ENCODE peak calls at places on chromosomes 2 and 18, in six cellular contexts. B, D, M, Q, N and W are unnamed samples.

GRCh38 chr2:180663016-180663471 is 317.4 kb upstream of the UBE2E3 start:
- DNase-seq in B (no peak), D (peak; percentile 63), M (no peak), Q (no peak), N (no peak), W (peak; percentile 37)

GRCh38 chr2:112661656-112662305 is 16.0 kb downstream of the SLC20A1 start:
- DNase-seq in B (no peak), D (peak; percentile 63), M (no peak), Q (no peak), N (no peak), W (no peak)

GRCh38 chr2:103396152-103396551 is 634.3 kb downstream of the TMEM182 start:
- DNase-seq in B (no peak), D (no peak), M (no peak), Q (peak; percentile 3), N (no peak), W (no peak)

GRCh38 chr18:28284132-28284531 is 107.2 kb upstream of the CDH2 start:
- DNase-seq in B (no peak), D (peak; percentile 94), M (peak; percentile 7), Q (no peak), N (no peak), W (peak; percentile 54)

GRCh38 chr2:73284296-73285161 is at the start of gene FBXO41:
- DNase-seq in B (peak; percentile 93), D (peak; percentile 32), M (peak; percentile 50), Q (peak; percentile 16), N (peak; percentile 57), W (peak; percentile 65)

GRCh38 chr2:164689020-164689419 is 67.7 kb upstream of the GRB14 start:
- DNase-seq in B (no peak), D (no peak), M (no peak), Q (no peak), N (no peak), W (no peak)

GRCh38 chr2:36450466-36451196 is 95.1 kb downstream of the CRIM1 start:
- DNase-seq in B (no peak), D (peak; percentile 65), M (no peak), Q (no peak), N (no peak), W (peak; percentile 70)

GRCh38 chr2:215466097-215466909 is 30.4 kb upstream of the FN1 start:
- DNase-seq in B (no peak), D (no peak), M (no peak), Q (no peak), N (no peak), W (peak; percentile 47)

GRCh38 chr2:58667137-58667774 is 426.1 kb upstream of the FANCL start:
- DNase-seq in B (no peak), D (peak; percentile 22), M (no peak), Q (no peak), N (no peak), W (no peak)

GRCh38 chr2:10384089-10384734 is 63.9 kb downstream of the ODC1 start:
- DNase-seq in B (no peak), D (no peak), M (no peak), Q (no peak), N (no peak), W (no peak)

GRCh38 chr2:32947076-32947483 is 327 bp downstream of the LTBP1 start:
- DNase-seq in B (peak; percentile 80), D (no peak), M (no peak), Q (peak; percentile 7), N (peak; percentile 55), W (peak; percentile 56)

GRCh38 chr18:55401275-55401620 is 186.7 kb downstream of the TCF4 start:
- DNase-seq in B (no peak), D (no peak), M (no peak), Q (no peak), N (no peak), W (no peak)

GRCh38 chr18:55396979-55397378 is 191.0 kb downstream of the TCF4 start:
- DNase-seq in B (no peak), D (no peak), M (no peak), Q (no peak), N (no peak), W (no peak)

GRCh38 chr18:55400590-55401274 is 187.3 kb downstream of the TCF4 start:
- DNase-seq in B (no peak), D (no peak), M (no peak), Q (no peak), N (no peak), W (peak; percentile 18)

GRCh38 chr18:55396267-55396905 is 191.6 kb downstream of the TCF4 start:
- DNase-seq in B (no peak), D (no peak), M (no peak), Q (no peak), N (no peak), W (no peak)

DNA sequence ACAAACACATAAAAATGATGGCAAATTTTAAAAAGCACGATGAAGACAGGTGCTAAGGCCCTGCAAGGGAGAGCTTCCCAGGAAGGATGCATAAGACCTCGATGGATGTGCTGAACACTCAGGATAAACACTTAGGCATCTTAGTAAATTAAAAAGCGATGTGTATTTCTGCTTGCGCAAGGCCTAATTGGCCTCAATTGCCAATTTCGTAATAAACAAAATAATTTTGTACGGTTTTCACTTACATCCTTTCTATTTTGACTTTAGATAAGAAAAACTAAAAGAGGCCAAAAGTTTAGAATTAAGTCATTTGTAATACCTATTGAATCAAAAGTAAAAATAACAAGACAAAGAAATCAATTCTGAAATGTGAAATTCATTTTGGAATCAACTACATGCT is 189.1 kb downstream of the TCF4 start:
- DNase-seq in B (no peak), D (no peak), M (no peak), Q (no peak), N (no peak), W (no peak)
- H3K4me3 ChIP-seq in B (no peak overlapping the region), D (no peak overlapping the region), M (no peak overlapping the region), Q (no peak overlapping the region), N (no peak overlapping the region), W (peak overlapping the region; percentile 82)

DNA sequence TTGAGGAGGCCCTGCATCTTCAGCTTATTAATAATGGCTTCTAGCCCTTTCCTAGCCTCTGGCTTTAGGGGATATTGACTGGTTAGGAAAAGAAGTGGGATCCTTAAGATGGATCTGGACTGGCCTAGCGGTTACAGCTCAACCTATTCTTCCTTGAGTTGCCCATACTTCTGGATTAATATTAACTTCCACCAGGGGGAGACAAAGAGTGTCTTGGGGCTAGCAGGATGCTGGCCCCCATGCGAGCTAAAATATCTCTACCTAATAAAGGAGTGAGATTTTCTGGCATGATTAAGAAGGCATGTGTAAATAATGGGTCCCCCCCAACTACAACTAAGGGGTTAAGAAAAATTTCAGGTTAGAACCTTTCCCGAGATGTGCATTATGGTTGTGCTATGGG is 23.2 kb upstream of the PLA2R1 start:
- DNase-seq in B (no peak), D (no peak), M (no peak), Q (no peak), N (no peak), W (no peak)
- H3K9me3 ChIP-seq in B (peaks cover 80% of the 10 kb centered on the region), D (peaks cover 12% of the 10 kb centered on the region), M (peaks cover 4% of the 10 kb centered on the region), Q (peaks cover 5% of the 10 kb centered on the region), N (no peaks in the 10 kb centered on the region), W (peaks cover 43% of the 10 kb centered on the region)

GRCh38 chr2:209753020-209753419 is 18.6 kb upstream of the UNC80 start:
- DNase-seq in B (no peak), D (no peak), M (no peak), Q (no peak), N (no peak), W (peak; percentile 14)

GRCh38 chr2:209762564-209762963 is 9.1 kb upstream of the UNC80 start:
- DNase-seq in B (no peak), D (no peak), M (no peak), Q (no peak), N (no peak), W (no peak)

GRCh38 chr2:209763106-209763505 is 8.5 kb upstream of the UNC80 start:
- DNase-seq in B (no peak), D (no peak), M (no peak), Q (no peak), N (no peak), W (no peak)

DNA sequence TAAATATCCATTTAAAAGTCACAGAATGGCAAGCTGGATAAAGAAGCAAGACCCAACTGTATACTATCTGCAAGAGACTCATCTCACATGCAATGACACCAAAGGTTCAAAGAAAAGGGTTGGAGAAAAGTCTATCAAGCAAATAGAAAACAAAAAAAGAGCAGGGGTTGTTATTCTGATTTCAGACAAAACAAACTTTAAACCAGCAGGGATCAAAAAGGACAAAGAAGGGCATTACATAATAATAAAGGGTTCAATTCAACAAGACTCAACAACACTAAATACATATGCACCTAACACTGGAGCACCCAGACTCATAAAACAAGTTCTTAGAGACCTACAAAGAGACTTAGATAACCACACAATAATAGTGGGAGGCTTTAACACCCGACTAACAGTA is 14.4 kb upstream of the UNC80 start:
- DNase-seq in B (no peak), D (no peak), M (no peak), Q (no peak), N (no peak), W (no peak)
- H3K27me3 ChIP-seq in B (no peaks in the 10 kb centered on the region), D (no peaks in the 10 kb centered on the region), M (no peaks in the 10 kb centered on the region), Q (no peaks in the 10 kb centered on the region), N (no peaks in the 10 kb centered on the region), W (no peaks in the 10 kb centered on the region)

GRCh38 chr2:218010116-218010837 is 7.5 kb upstream of the TNS1 start:
- DNase-seq in B (peak; percentile 85), D (no peak), M (peak; percentile 76), Q (peak; percentile 20), N (peak; percentile 69), W (peak; percentile 89)

GRCh38 chr2:218013289-218013688 is 10.5 kb upstream of the TNS1 start:
- DNase-seq in B (no peak), D (no peak), M (no peak), Q (no peak), N (no peak), W (no peak)

GRCh38 chr2:218010838-218011616 is 8.2 kb upstream of the TNS1 start:
- DNase-seq in B (no peak), D (no peak), M (peak; percentile 52), Q (no peak), N (no peak), W (no peak)

GRCh38 chr2:218012306-218012705 is 9.5 kb upstream of the TNS1 start:
- DNase-seq in B (no peak), D (no peak), M (no peak), Q (peak; percentile 29), N (no peak), W (no peak)

DNA sequence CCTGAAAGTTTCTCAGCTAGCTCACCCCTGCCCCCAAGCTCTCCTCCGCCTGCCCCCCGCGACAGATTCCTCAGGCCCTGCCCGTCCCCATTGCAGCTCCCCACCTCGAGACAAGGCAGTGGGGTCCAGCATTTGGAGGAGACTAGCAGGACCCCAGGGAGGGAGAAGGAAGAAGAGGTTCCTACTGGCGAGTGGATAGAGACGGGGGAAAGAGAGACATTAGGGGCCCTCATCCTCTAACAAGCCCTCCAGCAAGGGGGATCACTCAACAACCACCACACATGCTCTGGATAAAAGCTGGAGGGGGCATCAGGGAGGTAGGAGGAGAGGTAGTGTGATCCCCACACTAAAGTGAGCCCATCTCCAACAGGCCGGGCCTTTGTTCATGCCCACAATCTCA is 8.8 kb upstream of the TNS1 start:
- DNase-seq in B (no peak), D (no peak), M (no peak), Q (no peak), N (no peak), W (no peak)
- H3K4me3 ChIP-seq in B (no peak overlapping the region), D (no peak overlapping the region), M (no peak overlapping the region), Q (no peak overlapping the region), N (no peak overlapping the region), W (no peak overlapping the region)

GRCh38 chr2:200278694-200279316 is 27.7 kb upstream of the SPATS2L start:
- DNase-seq in B (no peak), D (no peak), M (no peak), Q (no peak), N (no peak), W (no peak)
- H3K9me3 ChIP-seq in B (no peaks in the 10 kb centered on the region), D (no peaks in the 10 kb centered on the region), M (no peaks in the 10 kb centered on the region), Q (no peaks in the 10 kb centered on the region), N (no peaks in the 10 kb centered on the region), W (no peaks in the 10 kb centered on the region)

GRCh38 chr2:205496370-205496769 is 185.9 kb upstream of the NRP2 start:
- DNase-seq in B (no peak), D (no peak), M (no peak), Q (no peak), N (no peak), W (no peak)
- H3K27me3 ChIP-seq in B (no peaks in the 10 kb centered on the region), D (no peaks in the 10 kb centered on the region), M (no peaks in the 10 kb centered on the region), Q (no peaks in the 10 kb centered on the region), N (no peaks in the 10 kb centered on the region), W (no peaks in the 10 kb centered on the region)